ENCODE peak calls at places on chromosomes 7 and 10, in eight cellular contexts. One of them, this sample, is unnamed.

GRCh38 chr10:49534670-49535381 is 4.1 kb downstream of the ERCC6 start:
- DNase-seq in lower lobe of right lung: no peak
- DNase-seq in CD8-positive, alpha-beta memory T cell: no peak
- DNase-seq in HCT116: no peak
- DNase-seq in tibial nerve: no peak
- DNase-seq in endothelial cell of umbilical vein: peak; percentile 80
- DNase-seq in spleen: no peak
- DNase-seq in mammary epithelial cell: peak; percentile 55
- DNase-seq in this sample: no peak

GRCh38 chr10:14574291-14574690 is 200.4 kb downstream of the FAM107B start:
- DNase-seq in lower lobe of right lung: no peak
- DNase-seq in CD8-positive, alpha-beta memory T cell: no peak
- DNase-seq in HCT116: no peak
- DNase-seq in tibial nerve: no peak
- DNase-seq in endothelial cell of umbilical vein: no peak
- DNase-seq in spleen: no peak
- DNase-seq in mammary epithelial cell: no peak
- DNase-seq in this sample: no peak

GRCh38 chr10:43125274-43125845 is 12.9 kb upstream of the CSGALNACT2 start:
- DNase-seq in lower lobe of right lung: no peak
- DNase-seq in CD8-positive, alpha-beta memory T cell: no peak
- DNase-seq in HCT116: no peak
- DNase-seq in tibial nerve: no peak
- DNase-seq in endothelial cell of umbilical vein: no peak
- DNase-seq in spleen: peak; percentile 61
- DNase-seq in mammary epithelial cell: no peak
- DNase-seq in this sample: peak; percentile 56

GRCh38 chr7:145431834-145432233 is 596.0 kb upstream of the TPK1 start:
- DNase-seq in lower lobe of right lung: no peak
- DNase-seq in CD8-positive, alpha-beta memory T cell: no peak
- DNase-seq in HCT116: no peak
- DNase-seq in tibial nerve: no peak
- DNase-seq in endothelial cell of umbilical vein: no peak
- DNase-seq in spleen: no peak
- DNase-seq in mammary epithelial cell: no peak
- DNase-seq in this sample: no peak

GRCh38 chr10:79127151-79127961 is 58.6 kb downstream of the ZMIZ1 start:
- DNase-seq in lower lobe of right lung: peak; percentile 95
- DNase-seq in CD8-positive, alpha-beta memory T cell: no peak
- DNase-seq in HCT116: peak; percentile 56
- DNase-seq in tibial nerve: peak; percentile 73
- DNase-seq in endothelial cell of umbilical vein: peak; percentile 67
- DNase-seq in spleen: no peak
- DNase-seq in mammary epithelial cell: peak; percentile 35
- DNase-seq in this sample: peak; percentile 89

GRCh38 chr7:29204491-29205281 is 10.1 kb downstream of the CHN2 start:
- DNase-seq in lower lobe of right lung: no peak
- DNase-seq in CD8-positive, alpha-beta memory T cell: no peak
- DNase-seq in HCT116: no peak
- DNase-seq in tibial nerve: no peak
- DNase-seq in endothelial cell of umbilical vein: no peak
- DNase-seq in spleen: no peak
- DNase-seq in mammary epithelial cell: no peak
- DNase-seq in this sample: no peak

GRCh38 chr7:66421830-66422229 is 206.9 kb upstream of the KCTD7 start:
- DNase-seq in lower lobe of right lung: no peak
- DNase-seq in CD8-positive, alpha-beta memory T cell: no peak
- DNase-seq in HCT116: no peak
- DNase-seq in tibial nerve: no peak
- DNase-seq in endothelial cell of umbilical vein: no peak
- DNase-seq in spleen: no peak
- DNase-seq in mammary epithelial cell: no peak
- DNase-seq in this sample: no peak

GRCh38 chr10:129968937-129969527 is 5.0 kb upstream of the EBF3 start:
- DNase-seq in lower lobe of right lung: peak; percentile 51
- DNase-seq in CD8-positive, alpha-beta memory T cell: no peak
- DNase-seq in HCT116: no peak
- DNase-seq in tibial nerve: peak; percentile 75
- DNase-seq in endothelial cell of umbilical vein: peak; percentile 36
- DNase-seq in spleen: peak; percentile 72
- DNase-seq in mammary epithelial cell: no peak
- DNase-seq in this sample: no peak

GRCh38 chr10:102455893-102456471 is 4.6 kb upstream of the C10orf95 start:
- DNase-seq in lower lobe of right lung: peak; percentile 61
- DNase-seq in CD8-positive, alpha-beta memory T cell: no peak
- DNase-seq in HCT116: no peak
- DNase-seq in tibial nerve: no peak
- DNase-seq in endothelial cell of umbilical vein: no peak
- DNase-seq in spleen: no peak
- DNase-seq in mammary epithelial cell: peak; percentile 21
- DNase-seq in this sample: no peak

GRCh38 chr10:108757946-108758345 is 1165.4 kb downstream of the XPNPEP1 start:
- DNase-seq in lower lobe of right lung: no peak
- DNase-seq in CD8-positive, alpha-beta memory T cell: no peak
- DNase-seq in HCT116: no peak
- DNase-seq in tibial nerve: no peak
- DNase-seq in endothelial cell of umbilical vein: no peak
- DNase-seq in spleen: no peak
- DNase-seq in mammary epithelial cell: no peak
- DNase-seq in this sample: no peak

GRCh38 chr10:26441491-26442214 is 3.5 kb downstream of the APBB1IP start:
- DNase-seq in lower lobe of right lung: no peak
- DNase-seq in CD8-positive, alpha-beta memory T cell: no peak
- DNase-seq in HCT116: no peak
- DNase-seq in tibial nerve: no peak
- DNase-seq in endothelial cell of umbilical vein: no peak
- DNase-seq in spleen: no peak
- DNase-seq in mammary epithelial cell: no peak
- DNase-seq in this sample: no peak

GRCh38 chr7:148483515-148483914 is 107.1 kb upstream of the C7orf33 start:
- DNase-seq in lower lobe of right lung: no peak
- DNase-seq in CD8-positive, alpha-beta memory T cell: no peak
- DNase-seq in HCT116: no peak
- DNase-seq in tibial nerve: no peak
- DNase-seq in endothelial cell of umbilical vein: no peak
- DNase-seq in spleen: no peak
- DNase-seq in mammary epithelial cell: no peak
- DNase-seq in this sample: peak; percentile 59

GRCh38 chr7:30364773-30365172 is 80.4 kb downstream of the ZNRF2 start:
- DNase-seq in lower lobe of right lung: no peak
- DNase-seq in CD8-positive, alpha-beta memory T cell: no peak
- DNase-seq in HCT116: no peak
- DNase-seq in tibial nerve: no peak
- DNase-seq in endothelial cell of umbilical vein: no peak
- DNase-seq in spleen: no peak
- DNase-seq in mammary epithelial cell: no peak
- DNase-seq in this sample: no peak

GRCh38 chr10:113165643-113166042 is 215.6 kb downstream of the TCF7L2 start:
- DNase-seq in lower lobe of right lung: no peak
- DNase-seq in CD8-positive, alpha-beta memory T cell: no peak
- DNase-seq in HCT116: no peak
- DNase-seq in tibial nerve: no peak
- DNase-seq in endothelial cell of umbilical vein: no peak
- DNase-seq in spleen: no peak
- DNase-seq in mammary epithelial cell: no peak
- DNase-seq in this sample: no peak

GRCh38 chr10:42991442-42992098 is 85.3 kb upstream of the RET start:
- DNase-seq in lower lobe of right lung: no peak
- DNase-seq in CD8-positive, alpha-beta memory T cell: no peak
- DNase-seq in HCT116: no peak
- DNase-seq in tibial nerve: no peak
- DNase-seq in endothelial cell of umbilical vein: no peak
- DNase-seq in spleen: peak; percentile 47
- DNase-seq in mammary epithelial cell: no peak
- DNase-seq in this sample: no peak

GRCh38 chr10:75014516-75015230 is 96.8 kb upstream of the SAMD8 start:
- DNase-seq in lower lobe of right lung: no peak
- DNase-seq in CD8-positive, alpha-beta memory T cell: peak; percentile 31
- DNase-seq in HCT116: no peak
- DNase-seq in tibial nerve: no peak
- DNase-seq in endothelial cell of umbilical vein: no peak
- DNase-seq in spleen: no peak
- DNase-seq in mammary epithelial cell: no peak
- DNase-seq in this sample: no peak

DNA sequence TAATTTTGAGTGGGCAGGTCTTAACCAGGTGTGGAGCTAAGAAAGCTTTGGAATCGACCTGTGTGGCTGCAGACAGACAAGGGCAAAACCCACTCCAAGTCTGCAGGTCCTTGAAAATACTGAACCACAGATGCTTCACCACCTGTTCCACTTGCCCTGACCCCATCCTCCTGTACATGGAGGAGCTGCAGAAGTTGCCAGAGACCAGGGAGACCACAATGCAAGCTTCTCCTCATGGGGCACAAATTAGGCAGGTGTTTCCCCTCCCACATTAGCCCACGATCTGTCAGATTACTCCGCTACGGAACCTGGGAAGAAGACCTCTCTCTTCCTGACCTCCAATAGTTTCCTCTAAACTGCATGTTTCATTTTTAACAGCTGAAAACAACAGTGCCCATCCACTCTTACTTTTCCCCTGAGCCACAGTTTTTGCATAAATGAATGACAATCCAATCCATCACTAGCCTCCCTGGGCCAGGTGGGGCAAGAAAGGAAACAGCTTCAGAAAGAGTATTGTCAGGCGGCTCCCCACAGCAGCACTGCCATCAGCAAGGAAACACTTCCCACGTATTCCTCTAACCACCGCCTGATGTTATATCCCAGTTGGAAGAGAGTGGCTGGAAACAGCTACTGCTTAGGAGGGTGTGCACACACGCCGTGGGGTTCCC is 141.6 kb downstream of the PRKAG2 start:
- DNase-seq in lower lobe of right lung: no peak
- DNase-seq in CD8-positive, alpha-beta memory T cell: no peak
- DNase-seq in HCT116: no peak
- DNase-seq in tibial nerve: no peak
- DNase-seq in endothelial cell of umbilical vein: peak; percentile 17
- DNase-seq in spleen: no peak
- DNase-seq in mammary epithelial cell: no peak
- DNase-seq in this sample: no peak
- H3K27ac ChIP-seq in lower lobe of right lung: peak overlapping the region; percentile 13
- H3K27ac ChIP-seq in CD8-positive, alpha-beta memory T cell: no peak overlapping the region
- H3K27ac ChIP-seq in HCT116: no peak overlapping the region
- H3K27ac ChIP-seq in tibial nerve: peak overlapping the region; percentile 4
- H3K27ac ChIP-seq in endothelial cell of umbilical vein: peak overlapping the region; percentile 75
- H3K27ac ChIP-seq in spleen: peak overlapping the region; percentile 71
- H3K27ac ChIP-seq in mammary epithelial cell: no peak overlapping the region
- H3K27ac ChIP-seq in this sample: no peak overlapping the region

DNA sequence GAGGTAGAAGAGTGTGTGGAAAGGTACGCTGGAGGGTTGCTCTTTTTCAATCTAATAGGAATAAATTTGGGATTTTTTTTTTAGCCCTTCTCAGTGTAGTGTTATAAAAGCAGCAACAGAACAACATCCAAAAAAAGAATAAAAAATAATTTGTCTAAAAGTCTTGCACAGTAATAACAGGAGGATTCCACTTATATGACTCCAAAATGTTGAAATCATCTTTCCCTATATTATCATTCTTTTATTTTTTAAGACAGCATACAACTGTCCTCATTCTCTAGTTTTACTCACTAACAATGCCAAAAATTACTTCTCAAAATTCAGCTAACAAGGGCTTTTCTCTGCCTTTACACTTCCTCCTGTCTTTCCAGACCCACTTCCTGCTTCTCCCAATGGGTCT is 27.8 kb downstream of the IL2RA start:
- DNase-seq in lower lobe of right lung: no peak
- DNase-seq in CD8-positive, alpha-beta memory T cell: no peak
- DNase-seq in HCT116: no peak
- DNase-seq in tibial nerve: no peak
- DNase-seq in endothelial cell of umbilical vein: no peak
- DNase-seq in spleen: no peak
- DNase-seq in mammary epithelial cell: no peak
- DNase-seq in this sample: no peak
- H3K27ac ChIP-seq in lower lobe of right lung: peak overlapping the region; percentile 24
- H3K27ac ChIP-seq in CD8-positive, alpha-beta memory T cell: peak overlapping the region; percentile 46
- H3K27ac ChIP-seq in HCT116: no peak overlapping the region
- H3K27ac ChIP-seq in tibial nerve: no peak overlapping the region
- H3K27ac ChIP-seq in endothelial cell of umbilical vein: no peak overlapping the region
- H3K27ac ChIP-seq in spleen: peak overlapping the region; percentile 66
- H3K27ac ChIP-seq in mammary epithelial cell: no peak overlapping the region
- H3K27ac ChIP-seq in this sample: no peak overlapping the region

GRCh38 chr10:58266003-58266825 is 1.5 kb downstream of the IPMK start:
- DNase-seq in lower lobe of right lung: no peak
- DNase-seq in CD8-positive, alpha-beta memory T cell: peak; percentile 35
- DNase-seq in HCT116: no peak
- DNase-seq in tibial nerve: no peak
- DNase-seq in endothelial cell of umbilical vein: peak; percentile 56
- DNase-seq in spleen: no peak
- DNase-seq in mammary epithelial cell: peak; percentile 65
- DNase-seq in this sample: no peak

GRCh38 chr10:58268454-58268945 is 462 bp upstream of the CISD1 start:
- DNase-seq in lower lobe of right lung: no peak
- DNase-seq in CD8-positive, alpha-beta memory T cell: no peak
- DNase-seq in HCT116: no peak
- DNase-seq in tibial nerve: no peak
- DNase-seq in endothelial cell of umbilical vein: no peak
- DNase-seq in spleen: no peak
- DNase-seq in mammary epithelial cell: no peak
- DNase-seq in this sample: no peak

GRCh38 chr10:58268946-58269831 is at the start of gene CISD1:
- DNase-seq in lower lobe of right lung: peak; percentile 99
- DNase-seq in CD8-positive, alpha-beta memory T cell: peak; percentile 96
- DNase-seq in HCT116: peak; percentile 99
- DNase-seq in tibial nerve: peak; percentile 92
- DNase-seq in endothelial cell of umbilical vein: peak; percentile 99
- DNase-seq in spleen: peak; percentile 99
- DNase-seq in mammary epithelial cell: peak; percentile 99
- DNase-seq in this sample: peak; percentile 97

GRCh38 chr10:58267713-58268453 is at the start of gene IPMK:
- DNase-seq in lower lobe of right lung: peak; percentile 97
- DNase-seq in CD8-positive, alpha-beta memory T cell: peak; percentile 96
- DNase-seq in HCT116: peak; percentile 75
- DNase-seq in tibial nerve: peak; percentile 84
- DNase-seq in endothelial cell of umbilical vein: peak; percentile 95
- DNase-seq in spleen: peak; percentile 99
- DNase-seq in mammary epithelial cell: peak; percentile 90
- DNase-seq in this sample: peak; percentile 97

GRCh38 chr10:58266826-58267712 is 625 bp downstream of the IPMK start:
- DNase-seq in lower lobe of right lung: peak; percentile 79
- DNase-seq in CD8-positive, alpha-beta memory T cell: peak; percentile 59
- DNase-seq in HCT116: no peak
- DNase-seq in tibial nerve: peak; percentile 63
- DNase-seq in endothelial cell of umbilical vein: peak; percentile 69
- DNase-seq in spleen: peak; percentile 94
- DNase-seq in mammary epithelial cell: peak; percentile 62
- DNase-seq in this sample: peak; percentile 87
- H3K27ac ChIP-seq in lower lobe of right lung: peak overlapping the region; percentile 98
- H3K27ac ChIP-seq in CD8-positive, alpha-beta memory T cell: peak overlapping the region; percentile 85
- H3K27ac ChIP-seq in HCT116: peak overlapping the region; percentile 46
- H3K27ac ChIP-seq in tibial nerve: peak overlapping the region; percentile 98
- H3K27ac ChIP-seq in endothelial cell of umbilical vein: peak overlapping the region; percentile 58
- H3K27ac ChIP-seq in spleen: peak overlapping the region; percentile 99
- H3K27ac ChIP-seq in mammary epithelial cell: peak overlapping the region; percentile 93
- H3K27ac ChIP-seq in this sample: peak overlapping the region; percentile 99

DNA sequence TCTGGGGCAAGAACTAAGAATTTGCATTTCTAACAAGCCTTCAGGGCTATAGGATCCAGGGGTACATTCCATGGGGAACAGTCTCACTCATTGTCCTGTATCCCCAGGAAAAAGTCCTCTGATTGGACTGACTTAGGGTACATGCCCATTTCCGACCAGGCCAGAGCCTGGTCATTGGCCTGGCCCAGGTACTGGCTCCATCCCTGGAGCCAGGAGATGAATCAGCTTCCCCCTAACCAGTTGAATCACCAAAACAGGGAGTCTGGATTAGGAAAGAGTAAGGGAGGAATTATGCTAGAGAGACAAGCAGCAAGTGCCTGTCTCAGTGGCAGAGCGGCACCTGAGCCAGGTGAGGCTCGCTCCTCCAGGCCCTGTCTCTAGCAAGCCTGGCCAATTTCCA is 137.5 kb downstream of the FGFR2 start:
- DNase-seq in lower lobe of right lung: no peak
- DNase-seq in CD8-positive, alpha-beta memory T cell: no peak
- DNase-seq in HCT116: no peak
- DNase-seq in tibial nerve: no peak
- DNase-seq in endothelial cell of umbilical vein: no peak
- DNase-seq in spleen: no peak
- DNase-seq in mammary epithelial cell: peak; percentile 72
- DNase-seq in this sample: no peak
- H3K27ac ChIP-seq in lower lobe of right lung: no peak overlapping the region
- H3K27ac ChIP-seq in CD8-positive, alpha-beta memory T cell: no peak overlapping the region
- H3K27ac ChIP-seq in HCT116: no peak overlapping the region
- H3K27ac ChIP-seq in tibial nerve: no peak overlapping the region
- H3K27ac ChIP-seq in endothelial cell of umbilical vein: no peak overlapping the region
- H3K27ac ChIP-seq in spleen: no peak overlapping the region
- H3K27ac ChIP-seq in mammary epithelial cell: peak overlapping the region; percentile 27
- H3K27ac ChIP-seq in this sample: no peak overlapping the region

This sample was measured in suprapubic skin.